ENCODE peak calls at places on chromosome 3, in six cellular contexts. One of them, this sample, is unnamed.

GRCh38 chr3:144287001-144287400 is 315.4 kb downstream of the DIPK2A start:
- DNase-seq in nucleus accumbens: no peak
- DNase-seq in hepatic stellate cell: no peak
- DNase-seq in stimulated activated CD8-positive, alpha-beta memory T cell treated with anti-CD3 and anti-CD28 coated beads, Interleukin-2, amount 100 ng/mL, for 1 hour: no peak
- DNase-seq in HT1080: no peak
- DNase-seq in activated CD8-positive, alpha-beta memory T cell treated with anti-CD3 and anti-CD28 coated beads, Interleukin-2, amount 50 U/mL, for 4 hours: no peak
- DNase-seq in this sample: no peak

GRCh38 chr3:33490641-33491241 is 50.5 kb upstream of the UBP1 start:
- DNase-seq in nucleus accumbens: no peak
- DNase-seq in hepatic stellate cell: no peak
- DNase-seq in stimulated activated CD8-positive, alpha-beta memory T cell treated with anti-CD3 and anti-CD28 coated beads, Interleukin-2, amount 100 ng/mL, for 1 hour: no peak
- DNase-seq in HT1080: no peak
- DNase-seq in activated CD8-positive, alpha-beta memory T cell treated with anti-CD3 and anti-CD28 coated beads, Interleukin-2, amount 50 U/mL, for 4 hours: no peak
- DNase-seq in this sample: no peak

GRCh38 chr3:117103645-117104044 is 394.1 kb downstream of the TUSC7 start:
- DNase-seq in nucleus accumbens: no peak
- DNase-seq in hepatic stellate cell: no peak
- DNase-seq in stimulated activated CD8-positive, alpha-beta memory T cell treated with anti-CD3 and anti-CD28 coated beads, Interleukin-2, amount 100 ng/mL, for 1 hour: no peak
- DNase-seq in HT1080: peak
- DNase-seq in activated CD8-positive, alpha-beta memory T cell treated with anti-CD3 and anti-CD28 coated beads, Interleukin-2, amount 50 U/mL, for 4 hours: no peak
- DNase-seq in this sample: no peak

GRCh38 chr3:36804295-36805055 is 40.1 kb upstream of the DCLK3 start:
- DNase-seq in nucleus accumbens: peak
- DNase-seq in hepatic stellate cell: no peak
- DNase-seq in stimulated activated CD8-positive, alpha-beta memory T cell treated with anti-CD3 and anti-CD28 coated beads, Interleukin-2, amount 100 ng/mL, for 1 hour: no peak
- DNase-seq in HT1080: no peak
- DNase-seq in activated CD8-positive, alpha-beta memory T cell treated with anti-CD3 and anti-CD28 coated beads, Interleukin-2, amount 50 U/mL, for 4 hours: no peak
- DNase-seq in this sample: no peak

GRCh38 chr3:43171770-43172169 is 65.9 kb upstream of the POMGNT2 start:
- DNase-seq in nucleus accumbens: no peak
- DNase-seq in hepatic stellate cell: no peak
- DNase-seq in stimulated activated CD8-positive, alpha-beta memory T cell treated with anti-CD3 and anti-CD28 coated beads, Interleukin-2, amount 100 ng/mL, for 1 hour: no peak
- DNase-seq in HT1080: peak
- DNase-seq in activated CD8-positive, alpha-beta memory T cell treated with anti-CD3 and anti-CD28 coated beads, Interleukin-2, amount 50 U/mL, for 4 hours: no peak
- DNase-seq in this sample: no peak

GRCh38 chr3:17138246-17139039 is 253.7 kb downstream of the PLCL2 start:
- DNase-seq in nucleus accumbens: no peak
- DNase-seq in hepatic stellate cell: no peak
- DNase-seq in stimulated activated CD8-positive, alpha-beta memory T cell treated with anti-CD3 and anti-CD28 coated beads, Interleukin-2, amount 100 ng/mL, for 1 hour: no peak
- DNase-seq in HT1080: no peak
- DNase-seq in activated CD8-positive, alpha-beta memory T cell treated with anti-CD3 and anti-CD28 coated beads, Interleukin-2, amount 50 U/mL, for 4 hours: no peak
- DNase-seq in this sample: peak

GRCh38 chr3:32901005-32901932 is 50.2 kb upstream of the CCR4 start:
- DNase-seq in nucleus accumbens: no peak
- DNase-seq in hepatic stellate cell: no peak
- DNase-seq in stimulated activated CD8-positive, alpha-beta memory T cell treated with anti-CD3 and anti-CD28 coated beads, Interleukin-2, amount 100 ng/mL, for 1 hour: no peak
- DNase-seq in HT1080: no peak
- DNase-seq in activated CD8-positive, alpha-beta memory T cell treated with anti-CD3 and anti-CD28 coated beads, Interleukin-2, amount 50 U/mL, for 4 hours: no peak
- DNase-seq in this sample: no peak

GRCh38 chr3:132486086-132486485 is 68.8 kb downstream of the DNAJC13 start:
- DNase-seq in nucleus accumbens: no peak
- DNase-seq in hepatic stellate cell: no peak
- DNase-seq in stimulated activated CD8-positive, alpha-beta memory T cell treated with anti-CD3 and anti-CD28 coated beads, Interleukin-2, amount 100 ng/mL, for 1 hour: no peak
- DNase-seq in HT1080: no peak
- DNase-seq in activated CD8-positive, alpha-beta memory T cell treated with anti-CD3 and anti-CD28 coated beads, Interleukin-2, amount 50 U/mL, for 4 hours: no peak
- DNase-seq in this sample: no peak

GRCh38 chr3:188271226-188271894 is 117.4 kb downstream of the LPP start:
- DNase-seq in nucleus accumbens: no peak
- DNase-seq in hepatic stellate cell: no peak
- DNase-seq in stimulated activated CD8-positive, alpha-beta memory T cell treated with anti-CD3 and anti-CD28 coated beads, Interleukin-2, amount 100 ng/mL, for 1 hour: no peak
- DNase-seq in HT1080: no peak
- DNase-seq in activated CD8-positive, alpha-beta memory T cell treated with anti-CD3 and anti-CD28 coated beads, Interleukin-2, amount 50 U/mL, for 4 hours: no peak
- DNase-seq in this sample: no peak

GRCh38 chr3:149235599-149236424 is 14.2 kb upstream of the CP start:
- DNase-seq in nucleus accumbens: no peak
- DNase-seq in hepatic stellate cell: no peak
- DNase-seq in stimulated activated CD8-positive, alpha-beta memory T cell treated with anti-CD3 and anti-CD28 coated beads, Interleukin-2, amount 100 ng/mL, for 1 hour: no peak
- DNase-seq in HT1080: no peak
- DNase-seq in activated CD8-positive, alpha-beta memory T cell treated with anti-CD3 and anti-CD28 coated beads, Interleukin-2, amount 50 U/mL, for 4 hours: no peak
- DNase-seq in this sample: no peak

GRCh38 chr3:40780341-40780800 is 255.6 kb downstream of the ZNF621 start:
- DNase-seq in nucleus accumbens: peak
- DNase-seq in hepatic stellate cell: no peak
- DNase-seq in stimulated activated CD8-positive, alpha-beta memory T cell treated with anti-CD3 and anti-CD28 coated beads, Interleukin-2, amount 100 ng/mL, for 1 hour: no peak
- DNase-seq in HT1080: no peak
- DNase-seq in activated CD8-positive, alpha-beta memory T cell treated with anti-CD3 and anti-CD28 coated beads, Interleukin-2, amount 50 U/mL, for 4 hours: no peak
- DNase-seq in this sample: no peak

GRCh38 chr3:114756506-114757279 is 390.4 kb downstream of the ZBTB20 start:
- DNase-seq in nucleus accumbens: no peak
- DNase-seq in hepatic stellate cell: no peak
- DNase-seq in stimulated activated CD8-positive, alpha-beta memory T cell treated with anti-CD3 and anti-CD28 coated beads, Interleukin-2, amount 100 ng/mL, for 1 hour: no peak
- DNase-seq in HT1080: no peak
- DNase-seq in activated CD8-positive, alpha-beta memory T cell treated with anti-CD3 and anti-CD28 coated beads, Interleukin-2, amount 50 U/mL, for 4 hours: no peak
- DNase-seq in this sample: no peak

GRCh38 chr3:133444071-133444774 is 44.4 kb downstream of the BFSP2 start:
- DNase-seq in nucleus accumbens: no peak
- DNase-seq in hepatic stellate cell: no peak
- DNase-seq in stimulated activated CD8-positive, alpha-beta memory T cell treated with anti-CD3 and anti-CD28 coated beads, Interleukin-2, amount 100 ng/mL, for 1 hour: no peak
- DNase-seq in HT1080: peak
- DNase-seq in activated CD8-positive, alpha-beta memory T cell treated with anti-CD3 and anti-CD28 coated beads, Interleukin-2, amount 50 U/mL, for 4 hours: no peak
- DNase-seq in this sample: no peak

GRCh38 chr3:123884993-123885392 is 861 bp upstream of the MYLK start:
- DNase-seq in nucleus accumbens: no peak
- DNase-seq in hepatic stellate cell: no peak
- DNase-seq in stimulated activated CD8-positive, alpha-beta memory T cell treated with anti-CD3 and anti-CD28 coated beads, Interleukin-2, amount 100 ng/mL, for 1 hour: no peak
- DNase-seq in HT1080: no peak
- DNase-seq in activated CD8-positive, alpha-beta memory T cell treated with anti-CD3 and anti-CD28 coated beads, Interleukin-2, amount 50 U/mL, for 4 hours: no peak
- DNase-seq in this sample: no peak

GRCh38 chr3:18580268-18580667 is 155.1 kb upstream of the SATB1 start:
- DNase-seq in nucleus accumbens: no peak
- DNase-seq in hepatic stellate cell: no peak
- DNase-seq in stimulated activated CD8-positive, alpha-beta memory T cell treated with anti-CD3 and anti-CD28 coated beads, Interleukin-2, amount 100 ng/mL, for 1 hour: no peak
- DNase-seq in HT1080: no peak
- DNase-seq in activated CD8-positive, alpha-beta memory T cell treated with anti-CD3 and anti-CD28 coated beads, Interleukin-2, amount 50 U/mL, for 4 hours: no peak
- DNase-seq in this sample: no peak

GRCh38 chr3:174051191-174051590 is 653.6 kb downstream of the NLGN1 start:
- DNase-seq in nucleus accumbens: no peak
- DNase-seq in hepatic stellate cell: no peak
- DNase-seq in stimulated activated CD8-positive, alpha-beta memory T cell treated with anti-CD3 and anti-CD28 coated beads, Interleukin-2, amount 100 ng/mL, for 1 hour: no peak
- DNase-seq in HT1080: no peak
- DNase-seq in activated CD8-positive, alpha-beta memory T cell treated with anti-CD3 and anti-CD28 coated beads, Interleukin-2, amount 50 U/mL, for 4 hours: no peak
- DNase-seq in this sample: no peak

GRCh38 chr3:98778383-98778782 is 15.2 kb downstream of the ST3GAL6 start:
- DNase-seq in nucleus accumbens: no peak
- DNase-seq in hepatic stellate cell: no peak
- DNase-seq in stimulated activated CD8-positive, alpha-beta memory T cell treated with anti-CD3 and anti-CD28 coated beads, Interleukin-2, amount 100 ng/mL, for 1 hour: no peak
- DNase-seq in HT1080: peak
- DNase-seq in activated CD8-positive, alpha-beta memory T cell treated with anti-CD3 and anti-CD28 coated beads, Interleukin-2, amount 50 U/mL, for 4 hours: no peak
- DNase-seq in this sample: no peak

GRCh38 chr3:32366638-32367368 is 24.9 kb upstream of the CMTM7 start:
- DNase-seq in nucleus accumbens: no peak
- DNase-seq in hepatic stellate cell: no peak
- DNase-seq in stimulated activated CD8-positive, alpha-beta memory T cell treated with anti-CD3 and anti-CD28 coated beads, Interleukin-2, amount 100 ng/mL, for 1 hour: no peak
- DNase-seq in HT1080: peak
- DNase-seq in activated CD8-positive, alpha-beta memory T cell treated with anti-CD3 and anti-CD28 coated beads, Interleukin-2, amount 50 U/mL, for 4 hours: no peak
- DNase-seq in this sample: no peak

GRCh38 chr3:133211449-133211848 is 173.3 kb downstream of the TMEM108 start:
- DNase-seq in nucleus accumbens: no peak
- DNase-seq in hepatic stellate cell: no peak
- DNase-seq in stimulated activated CD8-positive, alpha-beta memory T cell treated with anti-CD3 and anti-CD28 coated beads, Interleukin-2, amount 100 ng/mL, for 1 hour: no peak
- DNase-seq in HT1080: peak
- DNase-seq in activated CD8-positive, alpha-beta memory T cell treated with anti-CD3 and anti-CD28 coated beads, Interleukin-2, amount 50 U/mL, for 4 hours: no peak
- DNase-seq in this sample: no peak

GRCh38 chr3:72380711-72381508 is 467.3 kb downstream of the SHQ1 start:
- DNase-seq in nucleus accumbens: no peak
- DNase-seq in hepatic stellate cell: no peak
- DNase-seq in stimulated activated CD8-positive, alpha-beta memory T cell treated with anti-CD3 and anti-CD28 coated beads, Interleukin-2, amount 100 ng/mL, for 1 hour: no peak
- DNase-seq in HT1080: no peak
- DNase-seq in activated CD8-positive, alpha-beta memory T cell treated with anti-CD3 and anti-CD28 coated beads, Interleukin-2, amount 50 U/mL, for 4 hours: no peak
- DNase-seq in this sample: no peak

GRCh38 chr3:26307805-26308204 is 314.8 kb upstream of the LRRC3B start:
- DNase-seq in nucleus accumbens: no peak
- DNase-seq in hepatic stellate cell: no peak
- DNase-seq in stimulated activated CD8-positive, alpha-beta memory T cell treated with anti-CD3 and anti-CD28 coated beads, Interleukin-2, amount 100 ng/mL, for 1 hour: no peak
- DNase-seq in HT1080: no peak
- DNase-seq in activated CD8-positive, alpha-beta memory T cell treated with anti-CD3 and anti-CD28 coated beads, Interleukin-2, amount 50 U/mL, for 4 hours: no peak
- DNase-seq in this sample: no peak

GRCh38 chr3:124886168-124887051 is 755 bp downstream of the ITGB5 start:
- DNase-seq in nucleus accumbens: peak
- DNase-seq in hepatic stellate cell: peak
- DNase-seq in stimulated activated CD8-positive, alpha-beta memory T cell treated with anti-CD3 and anti-CD28 coated beads, Interleukin-2, amount 100 ng/mL, for 1 hour: no peak
- DNase-seq in HT1080: peak
- DNase-seq in activated CD8-positive, alpha-beta memory T cell treated with anti-CD3 and anti-CD28 coated beads, Interleukin-2, amount 50 U/mL, for 4 hours: peak
- DNase-seq in this sample: peak

GRCh38 chr3:176523114-176523513 is 674.2 kb downstream of the TBL1XR1 start:
- DNase-seq in nucleus accumbens: no peak
- DNase-seq in hepatic stellate cell: no peak
- DNase-seq in stimulated activated CD8-positive, alpha-beta memory T cell treated with anti-CD3 and anti-CD28 coated beads, Interleukin-2, amount 100 ng/mL, for 1 hour: no peak
- DNase-seq in HT1080: no peak
- DNase-seq in activated CD8-positive, alpha-beta memory T cell treated with anti-CD3 and anti-CD28 coated beads, Interleukin-2, amount 50 U/mL, for 4 hours: no peak
- DNase-seq in this sample: no peak

GRCh38 chr3:192090586-192090985 is 629.6 kb downstream of the PYDC2 start:
- DNase-seq in nucleus accumbens: no peak
- DNase-seq in hepatic stellate cell: no peak
- DNase-seq in stimulated activated CD8-positive, alpha-beta memory T cell treated with anti-CD3 and anti-CD28 coated beads, Interleukin-2, amount 100 ng/mL, for 1 hour: no peak
- DNase-seq in HT1080: peak
- DNase-seq in activated CD8-positive, alpha-beta memory T cell treated with anti-CD3 and anti-CD28 coated beads, Interleukin-2, amount 50 U/mL, for 4 hours: no peak
- DNase-seq in this sample: no peak

GRCh38 chr3:33791477-33792166 is 6.8 kb upstream of the PDCD6IP start:
- DNase-seq in nucleus accumbens: no peak
- DNase-seq in hepatic stellate cell: no peak
- DNase-seq in stimulated activated CD8-positive, alpha-beta memory T cell treated with anti-CD3 and anti-CD28 coated beads, Interleukin-2, amount 100 ng/mL, for 1 hour: no peak
- DNase-seq in HT1080: peak
- DNase-seq in activated CD8-positive, alpha-beta memory T cell treated with anti-CD3 and anti-CD28 coated beads, Interleukin-2, amount 50 U/mL, for 4 hours: no peak
- DNase-seq in this sample: no peak

GRCh38 chr3:63279000-63279366 is 875 bp downstream of the SYNPR start:
- DNase-seq in nucleus accumbens: no peak
- DNase-seq in hepatic stellate cell: peak
- DNase-seq in stimulated activated CD8-positive, alpha-beta memory T cell treated with anti-CD3 and anti-CD28 coated beads, Interleukin-2, amount 100 ng/mL, for 1 hour: no peak
- DNase-seq in HT1080: no peak
- DNase-seq in activated CD8-positive, alpha-beta memory T cell treated with anti-CD3 and anti-CD28 coated beads, Interleukin-2, amount 50 U/mL, for 4 hours: no peak
- DNase-seq in this sample: no peak

GRCh38 chr3:168250415-168250861 is 154.7 kb upstream of the GOLIM4 start:
- DNase-seq in nucleus accumbens: no peak
- DNase-seq in hepatic stellate cell: no peak
- DNase-seq in stimulated activated CD8-positive, alpha-beta memory T cell treated with anti-CD3 and anti-CD28 coated beads, Interleukin-2, amount 100 ng/mL, for 1 hour: no peak
- DNase-seq in HT1080: no peak
- DNase-seq in activated CD8-positive, alpha-beta memory T cell treated with anti-CD3 and anti-CD28 coated beads, Interleukin-2, amount 50 U/mL, for 4 hours: no peak
- DNase-seq in this sample: no peak

GRCh38 chr3:195549001-195549400 is 5.9 kb upstream of the PPP1R2 start:
- DNase-seq in nucleus accumbens: no peak
- DNase-seq in hepatic stellate cell: no peak
- DNase-seq in stimulated activated CD8-positive, alpha-beta memory T cell treated with anti-CD3 and anti-CD28 coated beads, Interleukin-2, amount 100 ng/mL, for 1 hour: no peak
- DNase-seq in HT1080: no peak
- DNase-seq in activated CD8-positive, alpha-beta memory T cell treated with anti-CD3 and anti-CD28 coated beads, Interleukin-2, amount 50 U/mL, for 4 hours: no peak
- DNase-seq in this sample: no peak

GRCh38 chr3:56251343-56251945 is 216.8 kb downstream of the ERC2 start:
- DNase-seq in nucleus accumbens: no peak
- DNase-seq in hepatic stellate cell: peak
- DNase-seq in stimulated activated CD8-positive, alpha-beta memory T cell treated with anti-CD3 and anti-CD28 coated beads, Interleukin-2, amount 100 ng/mL, for 1 hour: no peak
- DNase-seq in HT1080: peak
- DNase-seq in activated CD8-positive, alpha-beta memory T cell treated with anti-CD3 and anti-CD28 coated beads, Interleukin-2, amount 50 U/mL, for 4 hours: no peak
- DNase-seq in this sample: no peak

GRCh38 chr3:128849776-128850542 is 29.5 kb upstream of the ACAD9 start:
- DNase-seq in nucleus accumbens: no peak
- DNase-seq in hepatic stellate cell: no peak
- DNase-seq in stimulated activated CD8-positive, alpha-beta memory T cell treated with anti-CD3 and anti-CD28 coated beads, Interleukin-2, amount 100 ng/mL, for 1 hour: no peak
- DNase-seq in HT1080: no peak
- DNase-seq in activated CD8-positive, alpha-beta memory T cell treated with anti-CD3 and anti-CD28 coated beads, Interleukin-2, amount 50 U/mL, for 4 hours: no peak
- DNase-seq in this sample: no peak

GRCh38 chr3:127839099-127839498 is 16.8 kb upstream of the MGLL start:
- DNase-seq in nucleus accumbens: no peak
- DNase-seq in hepatic stellate cell: no peak
- DNase-seq in stimulated activated CD8-positive, alpha-beta memory T cell treated with anti-CD3 and anti-CD28 coated beads, Interleukin-2, amount 100 ng/mL, for 1 hour: no peak
- DNase-seq in HT1080: no peak
- DNase-seq in activated CD8-positive, alpha-beta memory T cell treated with anti-CD3 and anti-CD28 coated beads, Interleukin-2, amount 50 U/mL, for 4 hours: no peak
- DNase-seq in this sample: no peak

GRCh38 chr3:171458056-171458856 is 1.9 kb downstream of the TNIK start:
- DNase-seq in nucleus accumbens: peak
- DNase-seq in hepatic stellate cell: peak
- DNase-seq in stimulated activated CD8-positive, alpha-beta memory T cell treated with anti-CD3 and anti-CD28 coated beads, Interleukin-2, amount 100 ng/mL, for 1 hour: peak
- DNase-seq in HT1080: peak
- DNase-seq in activated CD8-positive, alpha-beta memory T cell treated with anti-CD3 and anti-CD28 coated beads, Interleukin-2, amount 50 U/mL, for 4 hours: peak
- DNase-seq in this sample: no peak

GRCh38 chr3:141122455-141123030 is 71.4 kb downstream of the SPSB4 start:
- DNase-seq in nucleus accumbens: no peak
- DNase-seq in hepatic stellate cell: no peak
- DNase-seq in stimulated activated CD8-positive, alpha-beta memory T cell treated with anti-CD3 and anti-CD28 coated beads, Interleukin-2, amount 100 ng/mL, for 1 hour: no peak
- DNase-seq in HT1080: no peak
- DNase-seq in activated CD8-positive, alpha-beta memory T cell treated with anti-CD3 and anti-CD28 coated beads, Interleukin-2, amount 50 U/mL, for 4 hours: no peak
- DNase-seq in this sample: peak

GRCh38 chr3:189944285-189945145 is 176.2 kb downstream of the P3H2 start:
- DNase-seq in nucleus accumbens: no peak
- DNase-seq in hepatic stellate cell: no peak
- DNase-seq in stimulated activated CD8-positive, alpha-beta memory T cell treated with anti-CD3 and anti-CD28 coated beads, Interleukin-2, amount 100 ng/mL, for 1 hour: no peak
- DNase-seq in HT1080: no peak
- DNase-seq in activated CD8-positive, alpha-beta memory T cell treated with anti-CD3 and anti-CD28 coated beads, Interleukin-2, amount 50 U/mL, for 4 hours: no peak
- DNase-seq in this sample: no peak

GRCh38 chr3:145767909-145768308 is 393.1 kb downstream of the PLOD2 start:
- DNase-seq in nucleus accumbens: no peak
- DNase-seq in hepatic stellate cell: no peak
- DNase-seq in stimulated activated CD8-positive, alpha-beta memory T cell treated with anti-CD3 and anti-CD28 coated beads, Interleukin-2, amount 100 ng/mL, for 1 hour: no peak
- DNase-seq in HT1080: no peak
- DNase-seq in activated CD8-positive, alpha-beta memory T cell treated with anti-CD3 and anti-CD28 coated beads, Interleukin-2, amount 50 U/mL, for 4 hours: no peak
- DNase-seq in this sample: no peak

GRCh38 chr3:98726084-98726483 is 37.1 kb upstream of the ST3GAL6 start:
- DNase-seq in nucleus accumbens: no peak
- DNase-seq in hepatic stellate cell: peak
- DNase-seq in stimulated activated CD8-positive, alpha-beta memory T cell treated with anti-CD3 and anti-CD28 coated beads, Interleukin-2, amount 100 ng/mL, for 1 hour: no peak
- DNase-seq in HT1080: no peak
- DNase-seq in activated CD8-positive, alpha-beta memory T cell treated with anti-CD3 and anti-CD28 coated beads, Interleukin-2, amount 50 U/mL, for 4 hours: no peak
- DNase-seq in this sample: no peak

GRCh38 chr3:41847679-41848078 is 114.2 kb downstream of the ULK4 start:
- DNase-seq in nucleus accumbens: no peak
- DNase-seq in hepatic stellate cell: no peak
- DNase-seq in stimulated activated CD8-positive, alpha-beta memory T cell treated with anti-CD3 and anti-CD28 coated beads, Interleukin-2, amount 100 ng/mL, for 1 hour: no peak
- DNase-seq in HT1080: no peak
- DNase-seq in activated CD8-positive, alpha-beta memory T cell treated with anti-CD3 and anti-CD28 coated beads, Interleukin-2, amount 50 U/mL, for 4 hours: no peak
- DNase-seq in this sample: no peak

GRCh38 chr3:115803661-115804060 is 180.4 kb downstream of the GAP43 start:
- DNase-seq in nucleus accumbens: no peak
- DNase-seq in hepatic stellate cell: no peak
- DNase-seq in stimulated activated CD8-positive, alpha-beta memory T cell treated with anti-CD3 and anti-CD28 coated beads, Interleukin-2, amount 100 ng/mL, for 1 hour: no peak
- DNase-seq in HT1080: no peak
- DNase-seq in activated CD8-positive, alpha-beta memory T cell treated with anti-CD3 and anti-CD28 coated beads, Interleukin-2, amount 50 U/mL, for 4 hours: no peak
- DNase-seq in this sample: no peak

This sample was measured in mesenteric fat pad.